ENCODE peak calls at places on chromosome 10, in five cellular contexts. One of them, this sample, is unnamed.

GRCh38 chr10:100827819-100828743 is 82.7 kb downstream of the PAX2 start:
- DNase-seq in neural progenitor cell: peak; percentile 92
- DNase-seq in SK-N-SH: peak; percentile 91
- DNase-seq in PC-3: peak; percentile 30
- DNase-seq in fibroblast of lung: peak; percentile 3
- DNase-seq in this sample: no peak

GRCh38 chr10:80197972-80198591 is 7.3 kb downstream of the ANXA11 start:
- DNase-seq in neural progenitor cell: no peak
- DNase-seq in SK-N-SH: no peak
- DNase-seq in PC-3: no peak
- DNase-seq in fibroblast of lung: no peak
- DNase-seq in this sample: no peak

GRCh38 chr10:118944959-118945622 is 84.4 kb upstream of the NANOS1 start:
- DNase-seq in neural progenitor cell: no peak
- DNase-seq in SK-N-SH: no peak
- DNase-seq in PC-3: no peak
- DNase-seq in fibroblast of lung: no peak
- DNase-seq in this sample: no peak

GRCh38 chr10:105187243-105187642 is 546.2 kb downstream of the SORCS3 start:
- DNase-seq in neural progenitor cell: peak; percentile 3
- DNase-seq in SK-N-SH: no peak
- DNase-seq in PC-3: no peak
- DNase-seq in fibroblast of lung: peak; percentile 58
- DNase-seq in this sample: peak; percentile 54

GRCh38 chr10:77837248-77837924 is 89.2 kb downstream of the DLG5 start:
- DNase-seq in neural progenitor cell: peak; percentile 92
- DNase-seq in SK-N-SH: peak; percentile 57
- DNase-seq in PC-3: peak; percentile 79
- DNase-seq in fibroblast of lung: peak; percentile 66
- DNase-seq in this sample: peak; percentile 56

GRCh38 chr10:77590344-77591237 is 47.0 kb downstream of the KCNMA1 start:
- DNase-seq in neural progenitor cell: no peak
- DNase-seq in SK-N-SH: no peak
- DNase-seq in PC-3: no peak
- DNase-seq in fibroblast of lung: no peak
- DNase-seq in this sample: no peak

GRCh38 chr10:43065761-43066160 is 11.1 kb upstream of the RET start:
- DNase-seq in neural progenitor cell: no peak
- DNase-seq in SK-N-SH: no peak
- DNase-seq in PC-3: no peak
- DNase-seq in fibroblast of lung: no peak
- DNase-seq in this sample: no peak

GRCh38 chr10:108545921-108546320 is 1377.4 kb downstream of the XPNPEP1 start:
- DNase-seq in neural progenitor cell: no peak
- DNase-seq in SK-N-SH: no peak
- DNase-seq in PC-3: no peak
- DNase-seq in fibroblast of lung: no peak
- DNase-seq in this sample: no peak

GRCh38 chr10:78260141-78260540 is 226.5 kb downstream of the RPS24 start:
- DNase-seq in neural progenitor cell: no peak
- DNase-seq in SK-N-SH: peak; percentile 82
- DNase-seq in PC-3: no peak
- DNase-seq in fibroblast of lung: no peak
- DNase-seq in this sample: no peak

GRCh38 chr10:74058071-74058470 is 60.2 kb downstream of the VCL start:
- DNase-seq in neural progenitor cell: no peak
- DNase-seq in SK-N-SH: no peak
- DNase-seq in PC-3: peak; percentile 94
- DNase-seq in fibroblast of lung: no peak
- DNase-seq in this sample: no peak

GRCh38 chr10:11162828-11163599 is 145.3 kb downstream of the CELF2 start:
- DNase-seq in neural progenitor cell: no peak
- DNase-seq in SK-N-SH: no peak
- DNase-seq in PC-3: no peak
- DNase-seq in fibroblast of lung: no peak
- DNase-seq in this sample: no peak

GRCh38 chr10:124745678-124746077 is 1.5 kb upstream of the FAM53B start:
- DNase-seq in neural progenitor cell: peak; percentile 46
- DNase-seq in SK-N-SH: peak; percentile 60
- DNase-seq in PC-3: peak; percentile 76
- DNase-seq in fibroblast of lung: peak; percentile 38
- DNase-seq in this sample: no peak

GRCh38 chr10:77637474-77637985 is at the start of gene KCNMA1:
- DNase-seq in neural progenitor cell: peak; percentile 68
- DNase-seq in SK-N-SH: peak; percentile 86
- DNase-seq in PC-3: peak; percentile 79
- DNase-seq in fibroblast of lung: peak; percentile 40
- DNase-seq in this sample: no peak

GRCh38 chr10:70234668-70235447 is 1.6 kb upstream of the PPA1 start:
- DNase-seq in neural progenitor cell: no peak
- DNase-seq in SK-N-SH: no peak
- DNase-seq in PC-3: no peak
- DNase-seq in fibroblast of lung: peak; percentile 40
- DNase-seq in this sample: peak; percentile 35

GRCh38 chr10:131896403-131896802 is 4.4 kb upstream of the PPP2R2D start:
- DNase-seq in neural progenitor cell: no peak
- DNase-seq in SK-N-SH: no peak
- DNase-seq in PC-3: no peak
- DNase-seq in fibroblast of lung: no peak
- DNase-seq in this sample: no peak

GRCh38 chr10:105161767-105162166 is 520.7 kb downstream of the SORCS3 start:
- DNase-seq in neural progenitor cell: no peak
- DNase-seq in SK-N-SH: no peak
- DNase-seq in PC-3: no peak
- DNase-seq in fibroblast of lung: no peak
- DNase-seq in this sample: no peak

GRCh38 chr10:71816931-71817631 is 34.0 kb downstream of the PSAP start:
- DNase-seq in neural progenitor cell: peak; percentile 23
- DNase-seq in SK-N-SH: no peak
- DNase-seq in PC-3: no peak
- DNase-seq in fibroblast of lung: no peak
- DNase-seq in this sample: no peak

GRCh38 chr10:124414077-124414476 is 4.6 kb downstream of the OAT start:
- DNase-seq in neural progenitor cell: no peak
- DNase-seq in SK-N-SH: no peak
- DNase-seq in PC-3: no peak
- DNase-seq in fibroblast of lung: peak; percentile 54
- DNase-seq in this sample: peak; percentile 42

GRCh38 chr10:15144788-15145187 is 23.7 kb downstream of the NMT2 start:
- DNase-seq in neural progenitor cell: no peak
- DNase-seq in SK-N-SH: no peak
- DNase-seq in PC-3: peak; percentile 59
- DNase-seq in fibroblast of lung: peak; percentile 52
- DNase-seq in this sample: peak; percentile 32

GRCh38 chr10:36736311-36736710 is 389.1 kb upstream of the ANKRD30A start:
- DNase-seq in neural progenitor cell: no peak
- DNase-seq in SK-N-SH: no peak
- DNase-seq in PC-3: peak; percentile 75
- DNase-seq in fibroblast of lung: no peak
- DNase-seq in this sample: no peak

GRCh38 chr10:25017247-25017590 is 807 bp downstream of the THNSL1 start:
- DNase-seq in neural progenitor cell: peak; percentile 63
- DNase-seq in SK-N-SH: peak; percentile 29
- DNase-seq in PC-3: peak; percentile 5
- DNase-seq in fibroblast of lung: peak; percentile 29
- DNase-seq in this sample: peak; percentile 17

GRCh38 chr10:132463333-132464255 is 66.6 kb downstream of the PWWP2B start:
- DNase-seq in neural progenitor cell: no peak
- DNase-seq in SK-N-SH: no peak
- DNase-seq in PC-3: no peak
- DNase-seq in fibroblast of lung: no peak
- DNase-seq in this sample: no peak

GRCh38 chr10:71314028-71314693 is 4.9 kb upstream of the SLC29A3 start:
- DNase-seq in neural progenitor cell: peak; percentile 82
- DNase-seq in SK-N-SH: peak; percentile 81
- DNase-seq in PC-3: peak; percentile 50
- DNase-seq in fibroblast of lung: peak; percentile 25
- DNase-seq in this sample: no peak

GRCh38 chr10:52755297-52756062 is 17.1 kb downstream of the MBL2 start:
- DNase-seq in neural progenitor cell: no peak
- DNase-seq in SK-N-SH: no peak
- DNase-seq in PC-3: peak; percentile 78
- DNase-seq in fibroblast of lung: peak; percentile 70
- DNase-seq in this sample: peak; percentile 68

GRCh38 chr10:129742742-129743550 is 221.1 kb downstream of the EBF3 start:
- DNase-seq in neural progenitor cell: no peak
- DNase-seq in SK-N-SH: no peak
- DNase-seq in PC-3: no peak
- DNase-seq in fibroblast of lung: no peak
- DNase-seq in this sample: no peak

GRCh38 chr10:29257106-29257783 is 31.6 kb upstream of the LYZL1 start:
- DNase-seq in neural progenitor cell: no peak
- DNase-seq in SK-N-SH: no peak
- DNase-seq in PC-3: peak; percentile 82
- DNase-seq in fibroblast of lung: peak; percentile 92
- DNase-seq in this sample: peak; percentile 90

GRCh38 chr10:72034761-72035160 is 53.6 kb downstream of the SPOCK2 start:
- DNase-seq in neural progenitor cell: no peak
- DNase-seq in SK-N-SH: no peak
- DNase-seq in PC-3: no peak
- DNase-seq in fibroblast of lung: no peak
- DNase-seq in this sample: no peak

GRCh38 chr10:2782265-2782664 is 285.1 kb upstream of the PFKP start:
- DNase-seq in neural progenitor cell: no peak
- DNase-seq in SK-N-SH: no peak
- DNase-seq in PC-3: no peak
- DNase-seq in fibroblast of lung: no peak
- DNase-seq in this sample: no peak

GRCh38 chr10:100019824-100020160 is 10.0 kb upstream of the DNMBP start:
- DNase-seq in neural progenitor cell: peak; percentile 57
- DNase-seq in SK-N-SH: no peak
- DNase-seq in PC-3: peak; percentile 46
- DNase-seq in fibroblast of lung: no peak
- DNase-seq in this sample: no peak

GRCh38 chr10:93816123-93816747 is 58.5 kb downstream of the LGI1 start:
- DNase-seq in neural progenitor cell: peak; percentile 85
- DNase-seq in SK-N-SH: peak; percentile 66
- DNase-seq in PC-3: peak; percentile 71
- DNase-seq in fibroblast of lung: peak; percentile 59
- DNase-seq in this sample: peak; percentile 45

GRCh38 chr10:4786043-4786839 is 39.8 kb upstream of the AKR1E2 start:
- DNase-seq in neural progenitor cell: no peak
- DNase-seq in SK-N-SH: no peak
- DNase-seq in PC-3: peak; percentile 58
- DNase-seq in fibroblast of lung: no peak
- DNase-seq in this sample: no peak

GRCh38 chr10:4790922-4791321 is 35.1 kb upstream of the AKR1E2 start:
- DNase-seq in neural progenitor cell: no peak
- DNase-seq in SK-N-SH: no peak
- DNase-seq in PC-3: no peak
- DNase-seq in fibroblast of lung: no peak
- DNase-seq in this sample: no peak

GRCh38 chr10:4790045-4790444 is 36.0 kb upstream of the AKR1E2 start:
- DNase-seq in neural progenitor cell: no peak
- DNase-seq in SK-N-SH: no peak
- DNase-seq in PC-3: no peak
- DNase-seq in fibroblast of lung: no peak
- DNase-seq in this sample: no peak
- H3K27me3 ChIP-seq in neural progenitor cell: no peaks in the 10 kb centered on the region
- H3K27me3 ChIP-seq in SK-N-SH: no peaks in the 10 kb centered on the region
- H3K27me3 ChIP-seq in PC-3: no peaks in the 10 kb centered on the region
- H3K27me3 ChIP-seq in fibroblast of lung: no peaks in the 10 kb centered on the region
- H3K27me3 ChIP-seq in this sample: no peaks in the 10 kb centered on the region

GRCh38 chr10:62691331-62691730 is 113.2 kb upstream of the ADO start:
- DNase-seq in neural progenitor cell: no peak
- DNase-seq in SK-N-SH: no peak
- DNase-seq in PC-3: no peak
- DNase-seq in fibroblast of lung: no peak
- DNase-seq in this sample: no peak
- H2AFZ ChIP-seq in neural progenitor cell: no peak overlapping the region
- H2AFZ ChIP-seq in SK-N-SH: no peak overlapping the region
- H2AFZ ChIP-seq in PC-3: no peak overlapping the region
- H2AFZ ChIP-seq in fibroblast of lung: no peak overlapping the region
- H2AFZ ChIP-seq in this sample: no peak overlapping the region

GRCh38 chr10:619710-620109 is 69.8 kb downstream of the DIP2C start:
- DNase-seq in neural progenitor cell: no peak
- DNase-seq in SK-N-SH: no peak
- DNase-seq in PC-3: no peak
- DNase-seq in fibroblast of lung: no peak
- DNase-seq in this sample: no peak

GRCh38 chr10:620971-621370 is 68.5 kb downstream of the DIP2C start:
- DNase-seq in neural progenitor cell: no peak
- DNase-seq in SK-N-SH: no peak
- DNase-seq in PC-3: no peak
- DNase-seq in fibroblast of lung: no peak
- DNase-seq in this sample: no peak

GRCh38 chr10:620417-620816 is 69.1 kb downstream of the DIP2C start:
- DNase-seq in neural progenitor cell: no peak
- DNase-seq in SK-N-SH: no peak
- DNase-seq in PC-3: no peak
- DNase-seq in fibroblast of lung: no peak
- DNase-seq in this sample: no peak

GRCh38 chr10:617471-617870 is 72.0 kb downstream of the DIP2C start:
- DNase-seq in neural progenitor cell: no peak
- DNase-seq in SK-N-SH: no peak
- DNase-seq in PC-3: no peak
- DNase-seq in fibroblast of lung: no peak
- DNase-seq in this sample: no peak

GRCh38 chr10:618229-618989 is 71.1 kb downstream of the DIP2C start:
- DNase-seq in neural progenitor cell: no peak
- DNase-seq in SK-N-SH: no peak
- DNase-seq in PC-3: no peak
- DNase-seq in fibroblast of lung: no peak
- DNase-seq in this sample: no peak
- H3K27me3 ChIP-seq in neural progenitor cell: no peaks in the 10 kb centered on the region
- H3K27me3 ChIP-seq in SK-N-SH: no peaks in the 10 kb centered on the region
- H3K27me3 ChIP-seq in PC-3: no peaks in the 10 kb centered on the region
- H3K27me3 ChIP-seq in fibroblast of lung: no peaks in the 10 kb centered on the region
- H3K27me3 ChIP-seq in this sample: no peaks in the 10 kb centered on the region

GRCh38 chr10:61470730-61471129 is 17.5 kb upstream of the TMEM26 start:
- DNase-seq in neural progenitor cell: no peak
- DNase-seq in SK-N-SH: no peak
- DNase-seq in PC-3: no peak
- DNase-seq in fibroblast of lung: no peak
- DNase-seq in this sample: no peak

GRCh38 chr10:61476529-61476928 is 23.3 kb upstream of the TMEM26 start:
- DNase-seq in neural progenitor cell: no peak
- DNase-seq in SK-N-SH: no peak
- DNase-seq in PC-3: no peak
- DNase-seq in fibroblast of lung: no peak
- DNase-seq in this sample: no peak

GRCh38 chr10:61475449-61475873 is 22.3 kb upstream of the TMEM26 start:
- DNase-seq in neural progenitor cell: no peak
- DNase-seq in SK-N-SH: no peak
- DNase-seq in PC-3: peak; percentile 98
- DNase-seq in fibroblast of lung: peak; percentile 83
- DNase-seq in this sample: peak; percentile 79

GRCh38 chr10:61471491-61471890 is 18.3 kb upstream of the TMEM26 start:
- DNase-seq in neural progenitor cell: no peak
- DNase-seq in SK-N-SH: no peak
- DNase-seq in PC-3: no peak
- DNase-seq in fibroblast of lung: peak; percentile 84
- DNase-seq in this sample: peak; percentile 84

GRCh38 chr10:61472090-61472674 is 19.0 kb upstream of the TMEM26 start:
- DNase-seq in neural progenitor cell: no peak
- DNase-seq in SK-N-SH: no peak
- DNase-seq in PC-3: peak; percentile 55
- DNase-seq in fibroblast of lung: no peak
- DNase-seq in this sample: no peak
- H2AFZ ChIP-seq in neural progenitor cell: no peak overlapping the region
- H2AFZ ChIP-seq in SK-N-SH: no peak overlapping the region
- H2AFZ ChIP-seq in PC-3: no peak overlapping the region
- H2AFZ ChIP-seq in fibroblast of lung: no peak overlapping the region
- H2AFZ ChIP-seq in this sample: no peak overlapping the region

This sample was measured in astrocyte.